ENCODE peak calls at places on chromosome 20, in five cellular contexts. O is T-helper 9 cell; D is activated naive CD4-positive, alpha-beta T cell; U is activated CD4-positive, alpha-beta T cell treated with anti-CD3 and anti-CD28 coated beads, Interleukin-2, amount 50 U/mL, for 1 hour; S is glutamatergic neuron. T is an unnamed sample.

GRCh38 chr20:13008761-13009681 is at the start of gene SPTLC3:
- DNase-seq in U (no peak), S (no peak), D (no peak), O (no peak), T (no peak)

GRCh38 chr20:50508171-50508761 is 1.9 kb upstream of the PTPN1 start:
- DNase-seq in O (no peak), D (no peak), S (no peak), U (no peak), T (peak; percentile 68)

GRCh38 chr20:59145926-59146800 is 17.5 kb upstream of the ZNF831 start:
- DNase-seq in U (peak; percentile 69), S (no peak), D (peak; percentile 44), O (no peak), T (no peak)

GRCh38 chr20:54514020-54514607 is 38.7 kb downstream of the DOK5 start:
- DNase-seq in U (no peak), S (no peak), D (no peak), O (no peak), T (no peak)

GRCh38 chr20:22402990-22403859 is 181.1 kb downstream of the FOXA2 start:
- DNase-seq in S (no peak), U (no peak), O (no peak), D (no peak), T (no peak)

GRCh38 chr20:60215786-60216730 is 257.8 kb downstream of the CDH26 start:
- DNase-seq in D (no peak), S (no peak), U (no peak), O (no peak), T (no peak)

GRCh38 chr20:2468581-2469407 is 1.8 kb downstream of the SNRPB start:
- DNase-seq in O (no peak), U (no peak), S (no peak), D (no peak), T (peak; percentile 22)

GRCh38 chr20:63856111-63856511 is 5.2 kb upstream of the ABHD16B start:
- DNase-seq in O (no peak), D (no peak), S (no peak), U (no peak), T (no peak)

GRCh38 chr20:44970243-44970757 is 4.0 kb downstream of the STK4 start:
- DNase-seq in S (no peak), O (no peak), U (no peak), D (no peak), T (no peak)

GRCh38 chr20:47688385-47689381 is 96.6 kb downstream of the SULF2 start:
- DNase-seq in O (no peak), S (no peak), D (no peak), U (no peak), T (peak; percentile 69)